ENCODE peak calls at places on chromosomes 11 and 22, in eight cellular contexts. V, N, U, Y, G, A, H and T are unnamed samples.
A peak's percentile ranks its signal among the peaks of the same experiment; 100 is the strongest.

GRCh38 chr11:28393348-28393747 is 285.2 kb downstream of the METTL15 start:
- DNase-seq in V (no peak), N (no peak), U (no peak), Y (no peak), G (no peak), A (no peak), H (no peak), T (no peak)

GRCh38 chr11:6475936-6476335 is 2.2 kb upstream of the TRIM3 start:
- DNase-seq in V (no peak), N (no peak), U (no peak), Y (no peak), G (peak; percentile 49), A (no peak), H (no peak), T (peak; percentile 19)

GRCh38 chr11:134668796-134669195 is 256.8 kb upstream of the B3GAT1 start:
- DNase-seq in V (no peak), N (no peak), U (no peak), Y (no peak), G (no peak), A (no peak), H (no peak), T (no peak)

GRCh38 chr11:65575568-65576231 is at the start of gene EHBP1L1:
- DNase-seq in V (peak; percentile 64), N (no peak), U (peak; percentile 32), Y (peak; percentile 91), G (no peak), A (no peak), H (peak; percentile 70), T (peak; percentile 89)

GRCh38 chr22:49880281-49880680 is 26.6 kb downstream of the ZBED4 start:
- DNase-seq in V (no peak), N (no peak), U (peak; percentile 86), Y (no peak), G (peak; percentile 29), A (no peak), H (peak; percentile 53), T (peak; percentile 53)

GRCh38 chr11:80831374-80831773 is 1390.5 kb upstream of the TENM4 start:
- DNase-seq in V (no peak), N (no peak), U (no peak), Y (no peak), G (no peak), A (no peak), H (no peak), T (no peak)

GRCh38 chr11:75812542-75813040 is 2.4 kb upstream of the UVRAG start:
- DNase-seq in V (no peak), N (no peak), U (peak; percentile 28), Y (no peak), G (no peak), A (no peak), H (no peak), T (no peak)

GRCh38 chr11:79363261-79363660 is 77.6 kb downstream of the TENM4 start:
- DNase-seq in V (no peak), N (no peak), U (no peak), Y (no peak), G (no peak), A (no peak), H (no peak), T (no peak)

GRCh38 chr11:102577182-102577581 is 46.6 kb upstream of the MMP7 start:
- DNase-seq in V (no peak), N (no peak), U (no peak), Y (no peak), G (no peak), A (no peak), H (no peak), T (peak; percentile 74)

GRCh38 chr22:47065756-47066615 is 303.5 kb downstream of the TBC1D22A start:
- DNase-seq in V (no peak), N (no peak), U (peak; percentile 52), Y (no peak), G (no peak), A (no peak), H (no peak), T (no peak)

GRCh38 chr11:10623797-10624761 is 55.6 kb upstream of the LYVE1 start:
- DNase-seq in V (peak; percentile 57), N (peak; percentile 43), U (no peak), Y (peak; percentile 46), G (peak; percentile 75), A (peak; percentile 41), H (no peak), T (peak; percentile 63)

GRCh38 chr11:10298342-10298741 is 4.3 kb upstream of the SBF2 start:
- DNase-seq in V (peak; percentile 36), N (no peak), U (no peak), Y (no peak), G (no peak), A (no peak), H (peak; percentile 66), T (peak; percentile 78)

GRCh38 chr11:55172734-55173415 is 89.1 kb upstream of the TRIM48 start:
- DNase-seq in V (no peak), N (no peak), U (no peak), Y (no peak), G (no peak), A (no peak), H (no peak), T (no peak)

GRCh38 chr22:39396797-39397195 is 2.8 kb upstream of the TAB1 start:
- DNase-seq in V (no peak), N (no peak), U (no peak), Y (no peak), G (no peak), A (no peak), H (no peak), T (no peak)

GRCh38 chr11:108654994-108655631 is 9.8 kb upstream of the DDX10 start:
- DNase-seq in V (peak; percentile 54), N (peak; percentile 54), U (peak; percentile 47), Y (peak; percentile 51), G (peak; percentile 38), A (no peak), H (no peak), T (peak; percentile 69)

GRCh38 chr11:123284454-123284853 is 89.4 kb upstream of the CLMP start:
- DNase-seq in V (no peak), N (no peak), U (no peak), Y (peak; percentile 77), G (no peak), A (no peak), H (no peak), T (no peak)

GRCh38 chr11:123286761-123287160 is 91.7 kb upstream of the CLMP start:
- DNase-seq in V (no peak), N (no peak), U (no peak), Y (no peak), G (no peak), A (no peak), H (no peak), T (no peak)

GRCh38 chr11:123291201-123291869 is 96.3 kb upstream of the CLMP start:
- DNase-seq in V (no peak), N (no peak), U (no peak), Y (no peak), G (no peak), A (no peak), H (no peak), T (no peak)

DNA sequence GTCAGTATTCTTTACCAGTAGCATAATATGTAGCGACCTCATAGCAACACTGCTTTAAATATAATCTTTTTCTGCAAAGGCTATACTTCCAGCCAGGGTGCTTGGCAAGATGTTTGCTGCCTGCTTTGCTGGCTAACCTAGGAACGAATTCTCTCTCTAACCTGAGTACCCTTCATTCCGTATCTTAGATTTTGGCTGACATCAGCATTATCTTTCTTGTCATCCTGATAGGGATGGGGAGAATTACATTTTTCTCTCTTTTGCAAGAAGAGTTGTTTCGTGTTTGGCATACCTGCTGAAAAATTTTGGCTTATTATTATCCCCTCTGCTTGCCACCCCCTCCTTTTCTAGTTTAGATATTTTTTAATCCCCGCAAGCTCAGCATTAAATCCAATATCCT is 91.2 kb upstream of the CLMP start:
- DNase-seq in V (no peak), N (no peak), U (no peak), Y (no peak), G (no peak), A (no peak), H (no peak), T (no peak)
- TF ChIP-seq MAX in V (no peak), N (no peak), U (no peak), Y (no peak), G (no peak), A (no peak), H (no peak), T (no peak)

DNA sequence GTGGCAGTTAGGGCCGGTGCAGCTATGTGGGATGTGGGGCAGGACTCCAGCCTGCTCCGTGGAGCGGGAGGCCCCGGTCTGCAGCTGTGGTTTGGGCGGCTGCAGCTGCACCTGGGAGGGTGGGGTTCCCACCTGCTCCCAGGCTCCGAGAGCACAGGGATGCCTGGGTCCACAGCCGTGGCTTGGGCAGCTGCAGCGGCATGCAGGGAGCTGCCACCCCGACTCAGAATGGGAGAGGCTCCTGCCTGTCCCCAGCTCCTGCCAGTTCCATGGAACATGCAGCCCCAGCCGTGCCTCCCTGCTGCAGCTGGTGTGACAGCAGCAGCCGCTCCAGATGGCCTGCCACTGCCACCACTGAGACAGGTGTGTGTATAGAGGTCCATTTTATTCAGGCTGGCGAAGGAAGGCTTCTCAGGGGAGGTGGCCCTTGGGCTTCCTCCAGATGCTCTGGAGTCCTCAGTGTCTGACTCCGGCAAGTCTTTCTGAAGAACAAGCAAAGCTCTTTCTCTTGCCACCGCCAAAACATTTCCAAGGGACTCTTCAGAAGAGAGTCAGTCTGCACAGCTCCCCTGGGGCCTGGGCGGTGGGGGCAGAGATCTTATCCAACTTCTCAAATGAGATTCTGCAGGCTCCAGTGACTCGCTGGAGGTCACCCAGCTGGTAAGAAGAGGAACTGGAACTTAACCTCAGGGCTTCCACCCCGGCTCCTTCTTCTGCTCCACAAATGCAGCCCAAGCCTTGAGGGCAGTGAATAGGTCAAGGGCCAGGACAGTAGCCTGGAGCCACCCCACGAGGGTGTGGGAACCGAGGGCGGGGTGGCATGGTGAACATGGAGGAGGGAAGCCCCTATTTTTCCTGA is 21.6 kb upstream of the UPK3A start:
- DNase-seq in V (no peak), N (no peak), U (no peak), Y (no peak), G (no peak), A (no peak), H (peak; percentile 71), T (peak; percentile 97)
- TF ChIP-seq MAX in V (no peak), N (no peak), U (no peak), Y (no peak), G (no peak), A (no peak), H (no peak), T (no peak)

GRCh38 chr22:21917206-21917958 is 35.3 kb downstream of the PPM1F start:
- DNase-seq in V (no peak), N (no peak), U (no peak), Y (peak; percentile 44), G (peak; percentile 41), A (no peak), H (no peak), T (peak; percentile 16)
- TF ChIP-seq MAX in V (no peak), N (no peak), U (no peak), Y (no peak), G (peak; percentile 35), A (peak; percentile 59), H (no peak), T (no peak)

DNA sequence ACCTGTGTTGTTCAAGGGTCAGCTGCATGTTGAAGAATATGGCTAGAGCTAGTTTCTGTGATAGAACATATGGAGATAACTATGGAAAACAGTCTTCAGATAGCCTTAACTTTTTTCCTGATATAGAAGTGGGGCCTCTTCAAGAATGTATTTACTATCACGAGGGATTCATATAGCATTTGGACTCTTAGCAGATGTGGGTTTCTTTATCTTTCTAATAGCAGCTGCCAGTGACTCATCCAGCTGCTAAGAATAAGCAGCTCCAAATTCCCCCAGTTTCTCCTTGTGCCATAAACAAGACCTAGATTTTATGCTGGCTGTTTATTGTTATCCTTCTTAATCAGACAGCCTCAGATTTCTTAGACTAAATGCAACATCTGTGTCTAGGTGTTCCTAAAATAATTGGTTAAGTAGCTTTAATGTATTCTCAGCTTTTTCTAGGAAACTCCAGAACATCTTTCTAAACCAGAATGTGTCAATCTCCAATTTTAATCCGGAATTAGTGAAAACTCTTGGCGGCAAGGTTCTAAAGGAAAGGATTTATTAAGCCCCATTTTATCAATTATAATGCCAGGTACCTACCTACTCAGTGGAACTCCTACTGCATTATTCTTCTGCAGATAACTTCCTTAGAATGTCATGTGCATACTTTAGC is 119.8 kb downstream of the CSTPP1 start:
- DNase-seq in V (no peak), N (no peak), U (peak; percentile 54), Y (no peak), G (no peak), A (no peak), H (no peak), T (peak; percentile 8)
- TF ChIP-seq MAX in V (no peak), N (no peak), U (no peak), Y (no peak), G (no peak), A (no peak), H (no peak), T (no peak)